ENCODE peak calls at places on chromosomes 5 and 9, in four cellular contexts. O is mammary epithelial cell, T is NCI-H748 treated with DMSO at 0.1 percent for 48 hours, N is NCI-H2029. Z is an unnamed sample.

GRCh38 chr9:99142275-99142674 is 37.4 kb downstream of the TGFBR1 start:
- DNase-seq in O (no peak), T (no peak), N (no peak), Z (no peak)

GRCh38 chr9:109771796-109772525 is 8.0 kb upstream of the PALM2AKAP2 start:
- DNase-seq in O (no peak), T (no peak), N (peak; percentile 41), Z (peak; percentile 10)

GRCh38 chr5:584846-585245 is 27.3 kb upstream of the CEP72 start:
- DNase-seq in O (no peak), T (no peak), N (no peak), Z (no peak)

GRCh38 chr5:61575103-61575502 is 243.0 kb downstream of the ZSWIM6 start:
- DNase-seq in O (peak; percentile 36), T (no peak), N (peak; percentile 25), Z (no peak)

GRCh38 chr5:172179032-172179989 is 8.7 kb downstream of the STK10 start:
- DNase-seq in O (no peak), T (no peak), N (no peak), Z (no peak)

GRCh38 chr9:99824378-99825157 is 2.9 kb downstream of the NR4A3 start:
- DNase-seq in O (no peak), T (peak; percentile 14), N (no peak), Z (peak; percentile 9)

GRCh38 chr5:153158608-153159007 is 331.9 kb upstream of the GRIA1 start:
- DNase-seq in O (peak; percentile 79), T (no peak), N (no peak), Z (no peak)

GRCh38 chr5:117590944-117591343 is 1016.3 kb upstream of the SEMA6A start:
- DNase-seq in O (no peak), T (no peak), N (no peak), Z (peak; percentile 0)

GRCh38 chr9:134325096-134325812 is 1.0 kb upstream of the RXRA start:
- DNase-seq in O (peak; percentile 74), T (no peak), N (no peak), Z (no peak)

GRCh38 chr9:115883467-115884329 is 269.9 kb upstream of the PAPPA start:
- DNase-seq in O (peak; percentile 66), T (peak; percentile 46), N (peak; percentile 0), Z (peak; percentile 46)

GRCh38 chr5:158623971-158624370 is 475.7 kb downstream of the EBF1 start:
- DNase-seq in O (no peak), T (no peak), N (no peak), Z (no peak)

GRCh38 chr5:149489605-149490037 is 61.6 kb downstream of the CSNK1A1 start:
- DNase-seq in O (no peak), T (no peak), N (no peak), Z (no peak)

GRCh38 chr9:137222190-137223077 is at the start of gene RNF208:
- DNase-seq in O (no peak), T (no peak), N (no peak), Z (no peak)

GRCh38 chr5:56215019-56215830 is 17.9 kb downstream of the ANKRD55 start:
- DNase-seq in O (no peak), T (no peak), N (no peak), Z (no peak)

GRCh38 chr9:124258765-124259272 is 1.1 kb downstream of the NEK6 start:
- DNase-seq in O (peak; percentile 33), T (no peak), N (no peak), Z (no peak)

GRCh38 chr5:109853362-109853761 is 163.6 kb downstream of the MAN2A1 start:
- DNase-seq in O (no peak), T (no peak), N (no peak), Z (no peak)

GRCh38 chr5:154868702-154869101 is 10.3 kb downstream of the CNOT8 start:
- DNase-seq in O (no peak), T (no peak), N (no peak), Z (no peak)

GRCh38 chr9:136566899-136567298 is 21.1 kb upstream of the NOTCH1 start:
- DNase-seq in O (no peak), T (no peak), N (no peak), Z (no peak)

GRCh38 chr9:120394058-120394669 is 185.8 kb downstream of the CDK5RAP2 start:
- DNase-seq in O (peak; percentile 89), T (no peak), N (no peak), Z (no peak)

GRCh38 chr9:16207161-16207560 is 654.3 kb downstream of the CCDC171 start:
- DNase-seq in O (no peak), T (peak; percentile 7), N (no peak), Z (peak; percentile 7)

GRCh38 chr9:115198018-115198417 is 80.1 kb upstream of the TNC start:
- DNase-seq in O (peak; percentile 72), T (no peak), N (no peak), Z (no peak)

GRCh38 chr9:106156462-106156861 is 462.1 kb downstream of the TMEM38B start:
- DNase-seq in O (no peak), T (no peak), N (no peak), Z (no peak)

GRCh38 chr5:36606437-36607113 is at the start of gene SLC1A3:
- DNase-seq in O (peak; percentile 83), T (no peak), N (no peak), Z (no peak)

GRCh38 chr5:153496835-153497234 is 6.4 kb downstream of the GRIA1 start:
- DNase-seq in O (peak; percentile 22), T (no peak), N (peak; percentile 38), Z (no peak)

GRCh38 chr5:145660897-145661650 is 174.1 kb downstream of the PRELID2 start:
- DNase-seq in O (no peak), T (no peak), N (no peak), Z (peak; percentile 1)

GRCh38 chr9:22084336-22085035 is 75.4 kb upstream of the CDKN2B start:
- DNase-seq in O (peak; percentile 91), T (no peak), N (no peak), Z (no peak)

Z was measured in DMS153.